ENCODE peak calls at places on chromosomes 3 and 15, in nine cellular contexts. Y is transverse colon, K is tibial nerve, I is stomach, P is K562, A is upper lobe of left lung, V is A549, N is suprapubic skin, R is ovary. S is an unnamed sample.

GRCh38 chr3:133494469-133494868 is 79.0 kb upstream of the CDV3 start:
- DNase-seq in Y (no peak), K (no peak), I (no peak), P (no peak), A (no peak), V (peak; percentile 29), N (no peak), R (no peak), S (peak; percentile 88)

GRCh38 chr3:115239717-115240116 is 92.6 kb upstream of the ZBTB20 start:
- DNase-seq in Y (no peak), K (no peak), I (no peak), P (peak; percentile 31), A (no peak), V (peak; percentile 96), N (no peak), R (no peak), S (no peak)

GRCh38 chr3:174820885-174821284 is 38.2 kb upstream of the NAALADL2 start:
- DNase-seq in Y (no peak), K (no peak), I (no peak), P (no peak), A (no peak), V (no peak), N (no peak), R (no peak), S (no peak)

GRCh38 chr15:94470492-94470891 is 239.1 kb downstream of the MCTP2 start:
- DNase-seq in Y (no peak), K (no peak), I (no peak), P (no peak), A (no peak), V (no peak), N (no peak), R (no peak), S (no peak)

GRCh38 chr15:80234883-80235282 is 17.1 kb downstream of the CTXND1 start:
- DNase-seq in Y (peak; percentile 44), K (no peak), I (peak; percentile 34), P (peak; percentile 57), A (no peak), V (peak; percentile 58), N (no peak), R (no peak), S (peak; percentile 83)

GRCh38 chr3:64798316-64798715 is 110.5 kb upstream of the ADAMTS9 start:
- DNase-seq in Y (no peak), K (no peak), I (no peak), P (no peak), A (peak; percentile 71), V (no peak), N (no peak), R (no peak), S (no peak)

GRCh38 chr3:61947456-61947855 is 386.1 kb downstream of the PTPRG start:
- DNase-seq in Y (no peak), K (no peak), I (no peak), P (no peak), A (no peak), V (no peak), N (no peak), R (no peak), S (no peak)

GRCh38 chr3:111761309-111761795 is 97.7 kb upstream of the PHLDB2 start:
- DNase-seq in Y (no peak), K (no peak), I (no peak), P (no peak), A (no peak), V (peak; percentile 39), N (no peak), R (no peak), S (no peak)

GRCh38 chr3:45558431-45558830 is 36.1 kb upstream of the LIMD1 start:
- DNase-seq in Y (no peak), K (no peak), I (no peak), P (no peak), A (no peak), V (no peak), N (no peak), R (no peak), S (no peak)

GRCh38 chr15:49927462-49927861 is 191.6 kb downstream of the ATP8B4 start:
- DNase-seq in Y (no peak), K (no peak), I (no peak), P (no peak), A (no peak), V (no peak), N (no peak), R (no peak), S (no peak)

GRCh38 chr3:30227571-30228301 is 378.7 kb upstream of the TGFBR2 start:
- DNase-seq in Y (no peak), K (no peak), I (no peak), P (no peak), A (no peak), V (peak; percentile 93), N (no peak), R (no peak), S (no peak)

GRCh38 chr3:101066776-101067175 is 73.6 kb upstream of the ABI3BP start:
- DNase-seq in Y (no peak), K (no peak), I (no peak), P (no peak), A (no peak), V (no peak), N (no peak), R (no peak), S (no peak)

GRCh38 chr3:22040150-22040549 is 289.1 kb upstream of the ZNF385D start:
- DNase-seq in Y (no peak), K (no peak), I (no peak), P (no peak), A (no peak), V (no peak), N (no peak), R (no peak), S (no peak)

DNA sequence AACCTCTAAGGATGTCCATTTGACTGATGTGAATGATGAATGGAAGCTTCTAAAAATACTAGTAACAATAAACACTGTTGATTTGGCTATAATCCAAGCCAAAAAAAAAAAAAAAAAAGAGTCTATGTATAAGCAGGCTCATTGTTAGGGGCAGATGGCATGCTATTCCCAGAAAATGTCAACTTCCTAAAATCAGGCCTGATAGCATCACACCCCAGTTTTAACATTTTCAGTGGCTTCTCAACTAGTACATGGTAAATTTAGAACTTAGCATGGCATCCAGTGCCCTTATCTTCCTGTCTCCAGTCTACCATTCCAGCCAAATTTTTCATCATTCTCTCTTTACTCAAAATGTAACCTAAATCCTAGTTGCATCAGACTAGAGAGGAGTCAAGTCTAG is 288.1 kb upstream of the ZNF385D start:
- DNase-seq in Y (no peak), K (no peak), I (no peak), P (no peak), A (no peak), V (no peak), N (no peak), R (no peak), S (no peak)
- TF ChIP-seq EP300 in Y (no peak), K (no peak), I (no peak), P (no peak), A (no peak), V (no peak), N (no peak), R (no peak), S (no peak)

GRCh38 chr3:131526801-131527347 is 24.1 kb upstream of the MRPL3 start:
- DNase-seq in Y (no peak), K (no peak), I (peak; percentile 26), P (peak; percentile 34), A (peak; percentile 83), V (peak; percentile 70), N (no peak), R (peak; percentile 48), S (no peak)
- H3K27ac ChIP-seq in Y (no peak overlapping the region), K (no peak overlapping the region), I (no peak overlapping the region), P (no peak overlapping the region), A (no peak overlapping the region), V (peak overlapping the region; percentile 79), N (no peak overlapping the region), R (no peak overlapping the region), S (no peak overlapping the region)

GRCh38 chr3:49122022-49122421 is 1.4 kb upstream of the USP19 start:
- DNase-seq in Y (no peak), K (no peak), I (no peak), P (no peak), A (no peak), V (no peak), N (no peak), R (no peak), S (no peak)

GRCh38 chr3:49122886-49123545 is 2.4 kb upstream of the USP19 start:
- DNase-seq in Y (no peak), K (no peak), I (no peak), P (no peak), A (no peak), V (no peak), N (no peak), R (no peak), S (no peak)

GRCh38 chr3:49124203-49124602 is 3.6 kb upstream of the USP19 start:
- DNase-seq in Y (no peak), K (no peak), I (no peak), P (no peak), A (no peak), V (no peak), N (no peak), R (no peak), S (no peak)

GRCh38 chr3:49123687-49124086 is 3.1 kb upstream of the USP19 start:
- DNase-seq in Y (no peak), K (no peak), I (no peak), P (no peak), A (no peak), V (no peak), N (no peak), R (no peak), S (no peak)

DNA sequence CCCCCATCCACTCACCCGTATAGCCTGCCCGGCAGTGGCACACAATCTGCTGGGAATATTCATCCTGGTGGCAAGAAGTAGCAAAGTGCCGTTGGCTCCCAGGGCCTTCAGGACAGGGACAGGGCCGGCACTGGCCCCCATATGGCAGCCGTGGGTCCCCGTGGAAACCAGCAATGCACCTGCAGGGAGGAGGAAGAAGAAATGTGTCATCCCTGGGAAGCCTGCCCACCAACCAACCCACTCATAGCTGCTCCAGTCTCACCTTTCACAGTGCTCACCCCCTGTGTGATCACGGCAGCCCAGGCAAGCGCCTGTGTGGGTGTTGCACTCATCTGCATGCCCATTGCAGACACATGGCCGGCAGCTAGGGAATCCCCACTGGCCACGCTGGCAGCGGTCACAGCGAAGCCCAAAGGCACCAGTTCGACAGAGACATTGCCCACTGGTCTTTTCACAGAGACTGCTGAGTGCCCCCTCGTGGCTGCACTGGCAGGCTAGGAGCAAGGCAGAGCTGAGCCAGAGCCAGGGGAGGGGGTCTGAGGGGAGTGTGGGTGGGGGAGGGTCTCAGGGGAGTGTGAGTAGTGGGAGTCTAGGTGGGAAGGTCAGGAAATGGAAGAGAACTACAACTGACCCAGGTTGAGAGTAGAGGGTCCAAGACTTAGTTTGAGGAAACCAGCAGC is 4.5 kb upstream of the USP19 start:
- DNase-seq in Y (no peak), K (no peak), I (no peak), P (no peak), A (no peak), V (no peak), N (no peak), R (no peak), S (no peak)
- TF ChIP-seq CTCF in Y (no peak), K (no peak), I (no peak), P (no peak), A (no peak), V (peak; percentile 8), N (no peak), R (no peak), S (no peak)

DNA sequence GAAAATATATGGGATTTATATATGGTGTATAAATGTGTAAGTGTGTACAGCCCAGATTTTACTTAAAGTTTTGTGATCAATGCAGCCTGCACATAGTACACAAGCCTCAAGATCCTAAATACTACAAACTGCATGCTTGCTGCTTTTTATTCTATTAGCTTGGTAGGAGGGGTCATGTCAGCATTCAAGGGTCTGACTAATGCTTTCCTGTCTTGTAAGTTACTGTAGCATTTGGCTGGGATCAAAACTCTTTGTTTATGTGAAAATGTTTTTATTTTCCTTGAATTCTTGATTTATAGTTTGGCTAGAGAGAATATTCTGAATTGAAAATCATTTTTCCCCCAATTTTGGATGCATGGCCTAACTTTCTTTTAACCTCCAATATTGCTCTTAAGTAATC is 370.9 kb downstream of the NSUN3 start:
- DNase-seq in Y (no peak), K (no peak), I (no peak), P (no peak), A (no peak), V (no peak), N (no peak), R (no peak), S (no peak)
- TF ChIP-seq EP300 in Y (no peak), K (no peak), I (no peak), P (no peak), A (no peak), V (no peak), N (no peak), R (no peak), S (no peak)